ENCODE peak calls at places on chromosomes 12 and 14, in four cellular contexts. T is AG04450; S is lower lobe of right lung; M is CD8-positive, alpha-beta T cell. K is an unnamed sample.

GRCh38 chr12:28237423-28237822 is 47.2 kb downstream of the CCDC91 start:
- DNase-seq in T (no peak), S (no peak), M (no peak), K (no peak)

GRCh38 chr14:105155681-105156413 is 12.7 kb downstream of the JAG2 start:
- DNase-seq in T (no peak), S (no peak), M (no peak), K (no peak)

GRCh38 chr12:54428050-54429013 is 9.3 kb upstream of the ITGA5 start:
- DNase-seq in T (no peak), S (no peak), M (no peak), K (no peak)

GRCh38 chr12:95574799-95575452 is 23.6 kb upstream of the USP44 start:
- DNase-seq in T (no peak), S (no peak), M (no peak), K (peak; percentile 2)

GRCh38 chr12:65269603-65270002 is 8.9 kb upstream of the MSRB3 start:
- DNase-seq in T (no peak), S (no peak), M (no peak), K (no peak)

GRCh38 chr12:64931981-64932380 is 107.5 kb downstream of the TBC1D30 start:
- DNase-seq in T (no peak), S (no peak), M (no peak), K (no peak)

GRCh38 chr14:100688598-100689499 is 37.8 kb upstream of the DLK1 start:
- DNase-seq in T (peak; percentile 29), S (no peak), M (no peak), K (no peak)

GRCh38 chr12:96371787-96372699 is 28.2 kb downstream of the CDK17 start:
- DNase-seq in T (no peak), S (no peak), M (no peak), K (no peak)

GRCh38 chr14:90300649-90301048 is 31.1 kb downstream of the NRDE2 start:
- DNase-seq in T (no peak), S (no peak), M (no peak), K (no peak)

GRCh38 chr14:88688386-88688785 is 104.4 kb downstream of the EML5 start:
- DNase-seq in T (no peak), S (no peak), M (no peak), K (no peak)

GRCh38 chr12:24398605-24399004 is 449.1 kb upstream of the SOX5 start:
- DNase-seq in T (no peak), S (no peak), M (no peak), K (no peak)

GRCh38 chr12:20883288-20883687 is 72.8 kb downstream of the SLCO1B3 start:
- DNase-seq in T (no peak), S (no peak), M (no peak), K (no peak)

GRCh38 chr12:100529951-100530350 is 43.5 kb upstream of the GAS2L3 start:
- DNase-seq in T (no peak), S (no peak), M (no peak), K (no peak)

DNA sequence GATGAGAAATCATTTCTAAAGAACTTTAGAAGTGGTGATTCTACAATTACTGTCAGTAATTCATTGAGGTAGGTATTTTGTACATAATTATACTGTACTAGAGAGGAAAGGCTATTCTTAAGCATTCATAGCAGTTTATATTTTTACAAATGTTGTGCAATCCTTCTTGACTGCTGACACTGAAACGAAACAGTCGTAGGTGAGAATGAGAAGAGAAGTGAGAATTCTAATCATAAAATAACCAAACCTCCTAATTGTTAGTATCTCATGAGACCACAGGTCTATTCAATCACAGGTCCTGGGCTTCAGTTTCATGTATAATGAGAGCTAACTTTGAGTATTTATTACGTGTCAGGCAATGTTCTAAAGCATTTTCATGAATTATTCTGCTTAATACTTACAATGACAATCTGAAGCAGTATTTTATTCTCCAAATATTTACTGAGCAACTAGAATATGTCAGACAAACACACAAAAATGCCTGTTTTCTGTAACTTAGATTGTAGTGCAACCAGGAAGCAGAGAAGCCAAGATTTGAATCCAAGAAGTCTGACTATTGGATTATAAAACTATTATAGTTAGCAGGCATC is 24.4 kb downstream of the RERG start:
- DNase-seq in T (no peak), S (no peak), M (no peak), K (no peak)
- H3K27ac ChIP-seq in T (no peak overlapping the region), S (peak overlapping the region; percentile 52), M (no peak overlapping the region), K (no peak overlapping the region)

GRCh38 chr14:71290301-71290700 is 383.0 kb downstream of the PCNX1 start:
- DNase-seq in T (no peak), S (no peak), M (no peak), K (no peak)
- H3K27ac ChIP-seq in T (no peak overlapping the region), S (no peak overlapping the region), M (no peak overlapping the region), K (no peak overlapping the region)

GRCh38 chr12:2053675-2054070 is 886 bp downstream of the CACNA1C start:
- DNase-seq in T (no peak), S (no peak), M (no peak), K (no peak)
- H3K27ac ChIP-seq in T (no peak overlapping the region), S (peak overlapping the region; percentile 49), M (no peak overlapping the region), K (no peak overlapping the region)

DNA sequence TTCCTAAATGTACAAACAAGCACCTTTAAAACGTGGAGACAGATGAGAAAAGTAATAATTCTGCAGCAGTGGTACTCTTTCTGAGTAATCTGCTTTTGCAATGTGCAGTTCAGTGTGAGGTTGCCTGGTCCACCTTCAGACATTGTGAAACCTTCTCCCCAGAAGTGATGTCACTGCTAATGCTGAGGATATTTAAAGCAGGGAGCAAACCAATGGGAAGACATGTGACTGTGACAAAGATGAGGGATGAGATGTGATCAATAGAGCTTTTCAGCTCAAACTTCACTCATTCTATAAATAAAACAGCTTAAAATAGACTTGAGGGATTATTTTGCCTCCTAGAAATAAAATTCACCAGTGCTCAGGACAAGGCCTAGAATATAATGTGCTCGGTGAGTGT is 9.2 kb downstream of the SLC7A8 start:
- DNase-seq in T (no peak), S (no peak), M (no peak), K (no peak)
- H3K27ac ChIP-seq in T (no peak overlapping the region), S (no peak overlapping the region), M (no peak overlapping the region), K (peak overlapping the region; percentile 74)

GRCh38 chr14:98242903-98243302 is 1029.1 kb downstream of the BCL11B start:
- DNase-seq in T (no peak), S (no peak), M (no peak), K (no peak)

GRCh38 chr14:98244162-98244948 is 1027.6 kb downstream of the BCL11B start:
- DNase-seq in T (no peak), S (no peak), M (no peak), K (no peak)

GRCh38 chr14:98249057-98249456 is 1022.9 kb downstream of the BCL11B start:
- DNase-seq in T (no peak), S (no peak), M (no peak), K (no peak)

GRCh38 chr14:98243332-98243731 is 1028.7 kb downstream of the BCL11B start:
- DNase-seq in T (no peak), S (no peak), M (no peak), K (no peak)

DNA sequence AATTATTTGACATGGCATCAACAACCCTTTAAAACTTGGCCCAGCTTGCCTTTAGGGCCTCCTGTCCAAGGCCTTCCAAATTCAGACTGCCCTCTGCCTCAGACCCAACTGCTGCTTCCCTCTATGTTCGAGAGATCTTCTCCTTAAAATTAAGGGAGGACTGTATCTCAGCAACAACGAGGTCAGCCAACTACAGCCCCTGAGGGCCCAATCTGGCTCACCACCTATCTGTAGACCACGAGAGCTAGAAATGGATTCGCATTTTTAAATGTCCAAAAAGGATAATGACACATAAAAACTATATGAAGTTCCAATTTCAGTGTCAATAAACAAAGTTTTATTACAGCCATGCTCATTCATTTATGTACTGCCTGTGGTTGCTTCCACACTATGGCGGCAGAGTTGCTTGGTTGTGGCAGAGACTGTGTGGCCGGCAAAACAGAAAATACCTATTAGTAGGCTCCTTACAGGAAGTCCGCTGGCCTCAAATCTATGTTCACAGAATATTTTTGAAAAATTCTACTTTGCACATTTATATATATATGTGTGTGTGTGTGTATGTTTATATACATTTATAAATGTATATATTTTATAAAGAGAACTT is 1026.9 kb downstream of the BCL11B start:
- DNase-seq in T (no peak), S (no peak), M (no peak), K (no peak)
- H3K27ac ChIP-seq in T (no peak overlapping the region), S (no peak overlapping the region), M (no peak overlapping the region), K (no peak overlapping the region)